ENCODE peak calls at places on chromosomes 6 and 20, in nine cellular contexts. T is mammary epithelial cell, O is PC-3, J is HCT116, M is GM23248, N is IMR-90, A is SK-N-SH, L is fibroblast of lung, B is neuronal stem cell. Q is an unnamed sample.

GRCh38 chr20:61680096-61680495 is 385.6 kb downstream of the TAF4 start:
- DNase-seq in B (no peak), T (no peak), J (no peak), N (no peak), L (no peak), A (no peak), M (no peak), O (no peak), Q (no peak)

GRCh38 chr20:59020938-59021551 is 1.8 kb downstream of the TUBB1 start:
- DNase-seq in A (no peak), J (no peak), O (peak), B (no peak), M (peak), L (peak), N (peak), T (peak), Q (peak)

GRCh38 chr6:142850653-142851434 is 94.1 kb downstream of the HIVEP2 start:
- DNase-seq in M (peak), A (no peak), T (peak), B (no peak), J (no peak), O (peak), L (peak), N (peak), Q (no peak)

GRCh38 chr6:169169375-169169774 is 84.3 kb downstream of the THBS2 start:
- DNase-seq in B (no peak), J (peak), M (no peak), L (no peak), O (peak), A (no peak), N (no peak), T (no peak), Q (no peak)

GRCh38 chr20:53943522-53944291 is 126.7 kb downstream of the BCAS1 start:
- DNase-seq in A (peak), N (peak), T (no peak), O (peak), B (no peak), L (no peak), J (no peak), M (peak), Q (no peak)

GRCh38 chr20:5845686-5846651 is 95.8 kb downstream of the SHLD1 start:
- DNase-seq in N (peak), A (peak), B (no peak), T (no peak), J (no peak), L (peak), M (peak), O (no peak), Q (peak)

GRCh38 chr6:4101298-4101697 is 22.4 kb upstream of the FAM217A start:
- DNase-seq in O (no peak), J (no peak), T (no peak), L (no peak), N (no peak), M (no peak), A (no peak), B (no peak), Q (no peak)

GRCh38 chr6:139679516-139680179 is 305.2 kb upstream of the CITED2 start:
- DNase-seq in N (peak), B (no peak), J (no peak), M (peak), T (no peak), O (peak), A (no peak), L (no peak), Q (no peak)

GRCh38 chr6:157710604-157711003 is 112.4 kb upstream of the SNX9 start:
- DNase-seq in J (no peak), B (no peak), T (no peak), O (no peak), N (no peak), A (no peak), L (no peak), M (peak), Q (no peak)

GRCh38 chr20:49775229-49775693 is 37.4 kb upstream of the SLC9A8 start:
- DNase-seq in N (peak), T (peak), B (peak), A (no peak), J (peak), M (peak), L (peak), O (peak), Q (peak)

GRCh38 chr6:163335056-163335455 is 79.5 kb upstream of the QKI start:
- DNase-seq in M (no peak), O (no peak), A (no peak), L (no peak), B (no peak), J (no peak), T (no peak), N (no peak), Q (no peak)
- H3K9ac ChIP-seq in M (no peak), O (no peak), A (no peak), L (no peak), B (no peak), J (no peak), T (no peak), N (no peak), Q (no peak)

DNA sequence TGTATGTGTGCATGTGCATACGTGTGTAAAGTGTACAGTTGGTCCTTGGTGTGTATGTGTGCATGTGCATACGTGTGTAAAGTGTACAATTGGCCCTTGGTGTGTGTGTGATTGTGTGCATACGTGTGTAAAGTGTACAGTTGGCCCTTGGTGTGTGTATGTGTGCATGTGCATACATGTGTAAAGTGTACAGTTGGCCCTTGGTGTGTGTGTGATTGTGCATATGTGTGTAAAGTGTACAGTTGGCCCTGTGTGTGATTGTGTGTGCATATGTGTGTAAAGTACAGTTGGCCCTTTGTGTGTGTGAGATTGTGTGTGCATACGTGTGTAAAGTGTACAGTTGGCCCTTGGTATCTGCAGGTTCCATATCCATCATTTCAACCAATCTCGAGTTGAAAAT is 5.1 kb upstream of the LIME1 start:
- DNase-seq in N (no peak), L (no peak), O (no peak), A (no peak), M (no peak), T (no peak), B (no peak), J (no peak), Q (no peak)
- H3K9ac ChIP-seq in N (no peak), L (no peak), O (no peak), A (no peak), M (no peak), T (no peak), B (peak), J (no peak), Q (no peak)

DNA sequence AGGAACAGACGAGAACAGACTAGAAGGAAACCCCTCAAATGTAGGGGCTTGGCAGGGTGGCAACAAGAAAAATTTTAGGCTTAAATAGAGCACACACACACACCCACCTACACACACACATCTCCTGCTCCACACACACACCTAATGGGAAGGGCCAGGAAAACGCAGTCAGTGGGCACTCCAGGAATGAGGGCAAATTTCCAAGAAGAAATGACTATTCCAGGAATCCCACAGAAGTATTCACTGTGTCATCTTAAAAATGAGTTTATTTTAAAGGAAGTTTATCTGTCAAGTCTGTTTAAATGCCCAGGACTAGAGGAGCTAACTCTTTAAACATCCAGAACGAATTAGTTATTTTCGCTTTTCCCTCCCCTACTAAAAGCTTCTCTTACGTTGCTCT is 13.0 kb downstream of the ALDH8A1 start:
- DNase-seq in O (peak), T (no peak), B (no peak), M (peak), L (peak), N (peak), J (no peak), A (no peak), Q (no peak)
- H3K9ac ChIP-seq in O (no peak), T (no peak), B (no peak), M (no peak), L (no peak), N (peak), J (no peak), A (peak), Q (no peak)

DNA sequence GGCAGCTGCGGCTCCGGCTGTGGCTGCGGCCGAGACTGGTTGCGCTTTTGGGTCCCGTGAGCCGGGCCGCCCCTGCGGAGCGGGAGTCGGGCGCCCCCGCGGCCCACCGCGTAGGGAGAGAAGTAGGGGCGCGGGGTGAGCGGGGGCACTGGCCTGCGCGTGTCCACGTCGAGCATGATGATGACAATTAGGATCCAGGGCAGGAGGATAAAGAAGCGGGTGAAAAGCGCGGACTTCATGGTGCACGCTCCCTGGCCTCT is 739 bp downstream of the B3GAT2 start:
- DNase-seq in A (no peak), B (no peak), O (no peak), T (peak), L (no peak), M (no peak), J (no peak), N (no peak), Q (no peak)
- H3K9ac ChIP-seq in A (no peak), B (peak), O (no peak), T (no peak), L (no peak), M (no peak), J (no peak), N (no peak), Q (no peak)

DNA sequence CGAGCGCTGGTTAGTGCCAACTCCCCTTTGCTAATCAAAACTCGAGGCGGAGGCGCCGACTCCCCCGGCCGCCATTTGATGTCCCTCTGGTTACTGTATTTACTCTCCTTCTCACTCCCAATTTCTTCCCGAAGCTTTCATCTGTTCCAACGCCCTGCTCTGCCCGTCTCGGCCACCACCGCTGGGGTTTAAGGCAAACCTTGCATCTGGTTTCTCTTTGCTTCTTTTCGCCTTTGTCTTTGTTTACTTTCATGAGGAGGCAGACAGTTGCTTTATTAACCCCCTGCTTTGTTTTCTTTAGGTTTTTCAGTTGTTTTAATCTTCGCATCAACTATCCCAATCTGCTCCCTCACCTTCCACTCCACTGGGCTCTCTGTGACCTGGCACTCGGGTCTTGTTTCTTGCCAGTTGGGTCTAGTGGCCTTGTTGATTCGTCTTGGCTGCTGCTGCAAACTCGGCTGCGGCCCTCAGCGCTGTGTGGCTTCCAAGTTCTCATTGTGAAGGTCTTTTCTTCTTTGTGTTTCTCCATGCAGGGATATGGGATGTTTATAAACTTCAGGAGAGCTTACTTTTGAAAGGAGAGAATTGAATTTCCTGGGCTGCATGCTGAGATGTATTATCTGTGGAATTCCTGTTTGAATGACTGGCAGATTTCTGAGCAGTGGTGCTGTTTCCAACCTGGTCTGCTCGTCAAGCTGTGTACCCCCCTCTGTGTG is 155.1 kb downstream of the CDC5L start:
- DNase-seq in M (peak), L (no peak), N (no peak), J (no peak), O (no peak), B (peak), A (no peak), T (no peak), Q (peak)
- H3K9ac ChIP-seq in M (peak), L (no peak), N (no peak), J (no peak), O (no peak), B (no peak), A (no peak), T (no peak), Q (no peak)

Q was measured in mesendoderm.